ENCODE peak calls at places on chromosomes 2 and 18, in seven cellular contexts. U, Y, G, O, W, I and D are unnamed samples.

GRCh38 chr2:64943387-64944150 is 45.6 kb upstream of the SLC1A4 start:
- DNase-seq in U (peak), Y (no peak), G (no peak), O (peak), W (peak), I (no peak), D (no peak)

GRCh38 chr2:10028988-10029874 is 14.1 kb upstream of the KLF11 start:
- DNase-seq in U (no peak), Y (no peak), G (peak), O (no peak), W (no peak), I (peak), D (peak)

GRCh38 chr2:29782087-29782486 is 139.3 kb downstream of the ALK start:
- DNase-seq in U (no peak), Y (no peak), G (no peak), O (no peak), W (no peak), I (no peak), D (no peak)

GRCh38 chr2:53755022-53755630 is 12.5 kb upstream of the CHAC2 start:
- DNase-seq in U (no peak), Y (no peak), G (no peak), O (no peak), W (no peak), I (no peak), D (no peak)

GRCh38 chr2:65749549-65749948 is 317.1 kb upstream of the SPRED2 start:
- DNase-seq in U (no peak), Y (no peak), G (no peak), O (peak), W (no peak), I (no peak), D (no peak)

GRCh38 chr2:84957771-84958134 is 13.2 kb upstream of the KCMF1 start:
- DNase-seq in U (no peak), Y (no peak), G (no peak), O (no peak), W (no peak), I (no peak), D (no peak)

GRCh38 chr2:145792745-145793144 is 1272.8 kb upstream of the ZEB2 start:
- DNase-seq in U (no peak), Y (no peak), G (no peak), O (no peak), W (no peak), I (no peak), D (no peak)

GRCh38 chr2:65220432-65221131 is 7.0 kb upstream of the ACTR2 start:
- DNase-seq in U (no peak), Y (no peak), G (no peak), O (no peak), W (no peak), I (no peak), D (no peak)

GRCh38 chr2:15881120-15881433 is 59.3 kb upstream of the MYCN start:
- DNase-seq in U (no peak), Y (no peak), G (no peak), O (no peak), W (no peak), I (no peak), D (no peak)

GRCh38 chr2:88626171-88627054 is 851 bp downstream of the EIF2AK3 start:
- DNase-seq in U (peak), Y (peak), G (peak), O (no peak), W (no peak), I (peak), D (peak)

GRCh38 chr2:85505551-85506238 is 33.3 kb upstream of the MAT2A start:
- DNase-seq in U (no peak), Y (no peak), G (no peak), O (no peak), W (no peak), I (no peak), D (no peak)

GRCh38 chr2:191894681-191895147 is 47.8 kb upstream of the CAVIN2 start:
- DNase-seq in U (no peak), Y (no peak), G (no peak), O (peak), W (no peak), I (no peak), D (no peak)

GRCh38 chr2:98908909-98909308 is 27.1 kb downstream of the CRACDL start:
- DNase-seq in U (no peak), Y (no peak), G (no peak), O (peak), W (no peak), I (no peak), D (no peak)

GRCh38 chr18:21739604-21740473 is 753 bp upstream of the MIB1 start:
- DNase-seq in U (peak), Y (no peak), G (no peak), O (no peak), W (no peak), I (no peak), D (no peak)

GRCh38 chr2:230343747-230344146 is 16.8 kb downstream of the SP140L start:
- DNase-seq in U (no peak), Y (no peak), G (no peak), O (no peak), W (no peak), I (no peak), D (no peak)

GRCh38 chr2:212027681-212028628 is 510.6 kb downstream of the ERBB4 start:
- DNase-seq in U (no peak), Y (no peak), G (no peak), O (no peak), W (no peak), I (no peak), D (no peak)

GRCh38 chr2:231575612-231576256 is 16.9 kb upstream of the TEX44 start:
- DNase-seq in U (no peak), Y (no peak), G (no peak), O (no peak), W (no peak), I (no peak), D (no peak)

GRCh38 chr2:219392754-219393153 is 5.0 kb upstream of the DNPEP start:
- DNase-seq in U (no peak), Y (no peak), G (no peak), O (no peak), W (no peak), I (no peak), D (no peak)

GRCh38 chr2:137951606-137952005 is 12.7 kb upstream of the HNMT start:
- DNase-seq in U (no peak), Y (no peak), G (no peak), O (peak), W (no peak), I (no peak), D (no peak)

GRCh38 chr18:26376106-26376505 is 149.9 kb downstream of the TAF4B start:
- DNase-seq in U (no peak), Y (no peak), G (no peak), O (no peak), W (no peak), I (no peak), D (no peak)

GRCh38 chr2:190404487-190404886 is 3.7 kb upstream of the MFSD6 start:
- DNase-seq in U (no peak), Y (no peak), G (no peak), O (no peak), W (no peak), I (no peak), D (no peak)

GRCh38 chr2:80496770-80497169 is 192.2 kb upstream of the LRRTM1 start:
- DNase-seq in U (no peak), Y (no peak), G (no peak), O (peak), W (no peak), I (no peak), D (no peak)

GRCh38 chr2:39728941-39729351 is 50.1 kb downstream of the THUMPD2 start:
- DNase-seq in U (no peak), Y (no peak), G (peak), O (no peak), W (no peak), I (peak), D (no peak)

GRCh38 chr2:109460553-109461324 is 153.0 kb downstream of the SEPTIN10 start:
- DNase-seq in U (no peak), Y (no peak), G (no peak), O (no peak), W (no peak), I (no peak), D (no peak)

GRCh38 chr2:102891261-102891660 is 129.4 kb downstream of the TMEM182 start:
- DNase-seq in U (no peak), Y (no peak), G (no peak), O (no peak), W (no peak), I (no peak), D (no peak)